ENCODE peak calls at places on chromosomes 16 and 17, in seven cellular contexts. O is HCT116, R is PC-3, E is suprapubic skin, J is right atrium auricular region, A is astrocyte of the spinal cord, C is Panc1. P is an unnamed sample.
A peak's percentile ranks its signal among the peaks of the same experiment; 100 is the strongest.

GRCh38 chr16:30473231-30474061 is 904 bp downstream of the ITGAL start:
- DNase-seq in E (no peak), C (no peak), O (no peak), A (no peak), J (no peak), R (no peak), P (no peak)

GRCh38 chr17:79145548-79145947 is 70.9 kb downstream of the ENGASE start:
- DNase-seq in C (no peak), A (no peak), E (no peak), O (no peak), J (no peak), R (no peak), P (no peak)

GRCh38 chr16:23383881-23384280 is 69.1 kb downstream of the COG7 start:
- DNase-seq in A (no peak), C (no peak), E (no peak), R (no peak), O (no peak), J (no peak), P (no peak)

GRCh38 chr17:12041316-12041715 is 20.6 kb downstream of the MAP2K4 start:
- DNase-seq in C (no peak), J (no peak), E (no peak), O (peak; percentile 71), A (peak; percentile 79), R (peak; percentile 96), P (no peak)

GRCh38 chr16:55297062-55297909 is 26.7 kb upstream of the IRX6 start:
- DNase-seq in O (no peak), J (no peak), C (no peak), A (peak; percentile 2), R (peak; percentile 65), E (no peak), P (no peak)

GRCh38 chr16:25713785-25714570 is 22.2 kb downstream of the HS3ST4 start:
- DNase-seq in R (peak; percentile 26), C (no peak), J (no peak), A (no peak), E (no peak), O (no peak), P (no peak)

GRCh38 chr17:32807577-32807976 is 69.3 kb downstream of the MYO1D start:
- DNase-seq in A (no peak), O (no peak), R (no peak), J (no peak), C (no peak), E (no peak), P (no peak)

GRCh38 chr16:89316701-89317100 is 99.2 kb downstream of the ZNF778 start:
- DNase-seq in E (no peak), C (no peak), A (no peak), J (no peak), O (no peak), R (no peak), P (no peak)

GRCh38 chr17:38674013-38674748 is 576 bp downstream of the EPOP start:
- DNase-seq in R (no peak), E (peak; percentile 69), O (no peak), J (no peak), A (no peak), C (no peak), P (no peak)

GRCh38 chr17:77280304-77280910 is 139.6 kb downstream of the SEC14L1 start:
- DNase-seq in C (no peak), A (peak; percentile 55), O (peak; percentile 68), R (peak; percentile 96), E (no peak), J (no peak), P (no peak)

GRCh38 chr17:76088868-76089576 is 10.0 kb downstream of the ZACN start:
- DNase-seq in E (no peak), J (no peak), C (no peak), A (no peak), R (no peak), O (no peak), P (no peak)

GRCh38 chr16:77399546-77399945 is 35.3 kb downstream of the ADAMTS18 start:
- DNase-seq in R (no peak), J (no peak), C (no peak), O (no peak), A (no peak), E (no peak), P (no peak)

GRCh38 chr17:82332669-82333278 is 792 bp downstream of the SECTM1 start:
- DNase-seq in O (peak; percentile 38), E (no peak), C (no peak), A (peak; percentile 45), R (peak; percentile 66), J (peak; percentile 73), P (no peak)

DNA sequence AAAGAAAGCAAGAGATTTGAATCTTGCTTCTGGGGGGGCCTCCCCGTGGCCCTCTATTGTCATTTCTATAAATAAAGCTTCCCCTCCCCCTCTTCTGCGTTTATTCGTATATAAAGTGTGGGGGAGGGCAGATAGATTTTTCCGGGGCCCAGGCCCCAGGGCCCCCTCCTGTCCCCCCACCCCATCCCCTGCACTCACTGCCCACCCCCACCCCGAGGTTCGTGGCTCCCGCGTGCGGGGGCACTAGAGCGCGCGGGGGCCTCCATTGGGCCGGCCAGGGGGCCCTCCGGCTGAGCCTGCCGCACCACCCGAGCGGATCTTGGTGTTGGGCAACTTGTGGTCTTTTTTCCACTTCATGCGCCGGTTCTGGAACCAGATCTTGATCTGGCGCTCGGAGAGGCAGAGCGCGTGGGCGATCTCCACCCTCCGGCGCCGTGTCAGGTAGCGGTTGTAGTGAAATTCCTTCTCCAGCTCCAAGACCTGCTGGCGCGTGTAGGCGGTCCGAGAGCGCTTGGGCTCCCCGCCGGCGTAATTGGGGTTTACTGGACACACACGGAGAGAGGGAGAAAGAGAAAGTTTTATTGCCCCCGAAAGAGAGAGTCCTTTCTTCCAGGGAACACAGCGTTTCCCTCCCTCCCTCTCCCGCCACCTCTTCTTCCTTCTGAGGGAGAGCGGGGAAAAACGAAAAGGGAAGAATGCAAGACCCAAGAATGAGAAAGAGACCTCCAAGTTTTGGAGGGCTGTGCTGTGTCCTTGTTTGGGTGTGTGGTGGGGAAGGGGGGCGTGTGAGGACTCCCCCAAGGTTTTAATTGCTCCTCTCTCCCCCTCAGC is 1.5 kb downstream of the HOXB4 start:
- DNase-seq in C (no peak), E (no peak), J (no peak), A (peak; percentile 68), O (no peak), R (peak; percentile 60), P (no peak)
- H3K4me3 ChIP-seq in C (peak overlapping the region; percentile 99), E (peak overlapping the region; percentile 69), J (peak overlapping the region; percentile 2), A (peak overlapping the region; percentile 77), O (peak overlapping the region; percentile 57), R (peak overlapping the region; percentile 66), P (peak overlapping the region; percentile 84)

GRCh38 chr16:8795096-8795495 is 2.3 kb downstream of the TMEM186 start:
- DNase-seq in R (no peak), C (no peak), O (no peak), E (no peak), J (no peak), A (no peak), P (no peak)
- TF ChIP-seq CTCF in R (no peak), C (no peak), O (no peak), E (no peak), J (no peak), A (no peak), P (no peak)

GRCh38 chr16:68259421-68259820 is 4.9 kb upstream of the SLC7A6 start:
- DNase-seq in A (no peak), J (no peak), R (no peak), E (no peak), O (no peak), C (no peak), P (no peak)

GRCh38 chr16:68265078-68265925 is 976 bp downstream of the SLC7A6 start:
- DNase-seq in J (peak; percentile 86), A (peak; percentile 52), E (peak; percentile 83), R (peak; percentile 80), O (peak; percentile 68), C (no peak), P (no peak)

GRCh38 chr16:68267612-68268405 is 3.5 kb downstream of the SLC7A6 start:
- DNase-seq in A (no peak), C (no peak), J (no peak), O (no peak), R (no peak), E (no peak), P (no peak)

GRCh38 chr16:68263559-68264127 is 683 bp upstream of the SLC7A6 start:
- DNase-seq in E (no peak), O (no peak), J (no peak), C (no peak), A (no peak), R (no peak), P (no peak)

GRCh38 chr16:68264128-68265077 is at the start of gene SLC7A6:
- DNase-seq in C (no peak), O (peak; percentile 27), J (peak; percentile 78), R (peak; percentile 74), E (peak; percentile 88), A (peak; percentile 52), P (peak; percentile 49)
- H3K4me3 ChIP-seq in C (peak within 1 kb of the TSS; percentile 83), O (peak within 1 kb of the TSS; percentile 73), J (peak within 1 kb of the TSS; percentile 95), R (peak within 1 kb of the TSS; percentile 92), E (peak within 1 kb of the TSS; percentile 83), A (peak within 1 kb of the TSS; percentile 81), P (peak within 1 kb of the TSS; percentile 79)

GRCh38 chr16:14364386-14365199 is 265.5 kb downstream of the PARN start:
- DNase-seq in R (peak; percentile 85), J (no peak), E (no peak), O (peak; percentile 46), C (no peak), A (peak; percentile 85), P (no peak)
- TF ChIP-seq CTCF in R (no peak), J (no peak), E (no peak), O (no peak), C (no peak), A (peak; percentile 4), P (no peak)

DNA sequence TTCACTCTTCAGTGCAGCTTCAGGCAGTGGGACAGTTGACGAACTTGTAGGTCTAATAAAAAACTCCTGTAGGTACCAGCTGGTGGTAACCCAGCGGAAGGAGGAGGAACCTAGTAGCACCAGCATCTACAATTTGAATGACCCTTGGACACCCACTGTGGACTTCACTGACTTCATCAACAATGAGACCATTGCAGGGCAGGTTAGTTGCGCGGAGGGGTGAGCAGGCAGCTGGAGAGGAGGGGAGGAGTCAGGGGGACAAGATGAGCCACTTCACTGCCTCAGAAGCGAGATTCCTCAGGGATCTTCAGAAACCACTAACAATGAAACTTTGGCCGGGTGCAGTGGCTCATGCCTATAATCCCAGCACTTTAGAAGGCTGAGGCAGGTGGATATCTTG is 22.3 kb downstream of the AOC3 start:
- DNase-seq in C (no peak), R (no peak), E (no peak), A (no peak), J (no peak), O (no peak), P (no peak)
- H3K4me3 ChIP-seq in C (no peak overlapping the region), R (no peak overlapping the region), E (no peak overlapping the region), A (no peak overlapping the region), J (no peak overlapping the region), O (no peak overlapping the region), P (no peak overlapping the region)

P was measured in GM12864.